ENCODE peak calls at places on chromosomes 6 and 20, in six cellular contexts. J is psoas muscle; C is CD4-positive, alpha-beta T cell; D is MM.1S; I is ovary; Z is A549. K is an unnamed sample.

GRCh38 chr6:42369568-42369967 is 82.2 kb downstream of the TRERF1 start:
- DNase-seq in J (no peak), C (no peak), D (peak), I (no peak), Z (peak), K (no peak)

GRCh38 chr20:63172726-63173125 is 43.2 kb downstream of the YTHDF1 start:
- DNase-seq in J (no peak), C (no peak), D (no peak), I (no peak), Z (peak), K (no peak)

GRCh38 chr6:11972806-11973205 is 39.3 kb upstream of the HIVEP1 start:
- DNase-seq in J (no peak), C (no peak), D (no peak), I (no peak), Z (no peak), K (no peak)

GRCh38 chr20:22473293-22473692 is 111.1 kb downstream of the FOXA2 start:
- DNase-seq in J (no peak), C (no peak), D (no peak), I (no peak), Z (no peak), K (no peak)

GRCh38 chr6:117075218-117075617 is 190.1 kb upstream of the VGLL2 start:
- DNase-seq in J (no peak), C (no peak), D (no peak), I (no peak), Z (no peak), K (no peak)

GRCh38 chr6:98835149-98836024 is 1.0 kb downstream of the POU3F2 start:
- DNase-seq in J (no peak), C (no peak), D (peak), I (no peak), Z (peak), K (peak)

GRCh38 chr6:47416396-47417345 is 60.9 kb upstream of the CD2AP start:
- DNase-seq in J (no peak), C (no peak), D (no peak), I (no peak), Z (no peak), K (no peak)

GRCh38 chr6:28245206-28245941 is 6.7 kb downstream of the ZKSCAN4 start:
- DNase-seq in J (no peak), C (no peak), D (no peak), I (no peak), Z (no peak), K (no peak)

GRCh38 chr6:129801909-129802308 is 59.2 kb downstream of the TMEM244 start:
- DNase-seq in J (no peak), C (no peak), D (no peak), I (no peak), Z (no peak), K (no peak)

GRCh38 chr6:151690303-151690702 is 117.2 kb upstream of the ESR1 start:
- DNase-seq in J (no peak), C (no peak), D (peak), I (peak), Z (no peak), K (no peak)

GRCh38 chr6:90080876-90081464 is 186.7 kb downstream of the GJA10 start:
- DNase-seq in J (no peak), C (peak), D (no peak), I (no peak), Z (no peak), K (no peak)

GRCh38 chr6:10837692-10837996 is 695 bp downstream of the MAK start:
- DNase-seq in J (no peak), C (peak), D (no peak), I (no peak), Z (no peak), K (no peak)

GRCh38 chr20:61370841-61371303 is 118.8 kb downstream of the CDH4 start:
- DNase-seq in J (no peak), C (no peak), D (no peak), I (no peak), Z (no peak), K (no peak)

GRCh38 chr6:149318581-149319286 is 1.2 kb downstream of the TAB2 start:
- DNase-seq in J (no peak), C (peak), D (peak), I (no peak), Z (no peak), K (no peak)

GRCh38 chr6:55974688-55975087 is 99.3 kb upstream of the BMP5 start:
- DNase-seq in J (no peak), C (no peak), D (no peak), I (no peak), Z (no peak), K (no peak)

GRCh38 chr6:117206951-117207687 is 58.2 kb upstream of the VGLL2 start:
- DNase-seq in J (no peak), C (no peak), D (no peak), I (no peak), Z (no peak), K (peak)

GRCh38 chr20:48467622-48468021 is 360.2 kb downstream of the PREX1 start:
- DNase-seq in J (no peak), C (no peak), D (peak), I (no peak), Z (no peak), K (no peak)

GRCh38 chr6:47126647-47127339 is 84.7 kb upstream of the ADGRF1 start:
- DNase-seq in J (no peak), C (no peak), D (no peak), I (no peak), Z (no peak), K (no peak)

GRCh38 chr6:39934060-39934757 is at the start of gene MOCS1:
- DNase-seq in J (peak), C (no peak), D (peak), I (peak), Z (peak), K (peak)

GRCh38 chr6:169233832-169234231 is 19.8 kb downstream of the THBS2 start:
- DNase-seq in J (no peak), C (no peak), D (no peak), I (peak), Z (no peak), K (no peak)

GRCh38 chr20:35467339-35468224 is 12.2 kb downstream of the CEP250 start:
- DNase-seq in J (peak), C (no peak), D (no peak), I (peak), Z (peak), K (no peak)

GRCh38 chr6:55694148-55694547 is 115.2 kb upstream of the HMGCLL1 start:
- DNase-seq in J (no peak), C (no peak), D (no peak), I (no peak), Z (peak), K (no peak)

GRCh38 chr20:45935416-45936046 is 1.0 kb downstream of the PCIF1 start:
- DNase-seq in J (no peak), C (no peak), D (no peak), I (no peak), Z (no peak), K (no peak)

GRCh38 chr6:12490904-12491571 is 200.9 kb downstream of the EDN1 start:
- DNase-seq in J (no peak), C (no peak), D (no peak), I (no peak), Z (peak), K (no peak)

GRCh38 chr6:138103876-138104275 is 3.3 kb downstream of the PERP start:
- DNase-seq in J (no peak), C (no peak), D (no peak), I (no peak), Z (no peak), K (no peak)

GRCh38 chr6:17485181-17485580 is 91.8 kb downstream of the CAP2 start:
- DNase-seq in J (no peak), C (no peak), D (no peak), I (no peak), Z (no peak), K (no peak)

GRCh38 chr6:137927777-137928218 is 60.7 kb downstream of the TNFAIP3 start:
- DNase-seq in J (no peak), C (peak), D (peak), I (no peak), Z (no peak), K (no peak)

GRCh38 chr20:49739042-49739441 is 25.4 kb upstream of the B4GALT5 start:
- DNase-seq in J (no peak), C (no peak), D (no peak), I (no peak), Z (no peak), K (no peak)

GRCh38 chr20:10603378-10603777 is 70.4 kb downstream of the JAG1 start:
- DNase-seq in J (no peak), C (no peak), D (no peak), I (no peak), Z (no peak), K (no peak)

GRCh38 chr6:39363280-39363679 is 40.8 kb upstream of the KCNK16 start:
- DNase-seq in J (no peak), C (no peak), D (no peak), I (no peak), Z (no peak), K (no peak)

GRCh38 chr6:25369450-25370086 is 90.4 kb downstream of the CARMIL1 start:
- DNase-seq in J (no peak), C (no peak), D (peak), I (no peak), Z (no peak), K (peak)

GRCh38 chr20:31923388-31924271 is 28.2 kb downstream of the PDRG1 start:
- DNase-seq in J (no peak), C (no peak), D (no peak), I (no peak), Z (no peak), K (no peak)

GRCh38 chr6:36650848-36651247 is 27.7 kb upstream of the CDKN1A start:
- DNase-seq in J (no peak), C (no peak), D (peak), I (no peak), Z (no peak), K (no peak)

GRCh38 chr20:59752704-59753460 is 148.5 kb downstream of the PHACTR3 start:
- DNase-seq in J (no peak), C (no peak), D (peak), I (no peak), Z (no peak), K (no peak)

GRCh38 chr6:160667854-160668481 is 3.9 kb upstream of the LPA start:
- DNase-seq in J (no peak), C (peak), D (peak), I (no peak), Z (peak), K (no peak)

GRCh38 chr20:57545927-57546662 is 14.8 kb upstream of the PCK1 start:
- DNase-seq in J (no peak), C (no peak), D (no peak), I (no peak), Z (no peak), K (no peak)

GRCh38 chr20:55538261-55538908 is 466.9 kb downstream of the CBLN4 start:
- DNase-seq in J (no peak), C (no peak), D (no peak), I (no peak), Z (no peak), K (no peak)

GRCh38 chr6:122495612-122496011 is 24.0 kb upstream of the SERINC1 start:
- DNase-seq in J (no peak), C (no peak), D (peak), I (no peak), Z (no peak), K (no peak)

GRCh38 chr6:56549014-56549413 is 93.7 kb downstream of the DST start:
- DNase-seq in J (no peak), C (no peak), D (no peak), I (no peak), Z (no peak), K (no peak)

DNA sequence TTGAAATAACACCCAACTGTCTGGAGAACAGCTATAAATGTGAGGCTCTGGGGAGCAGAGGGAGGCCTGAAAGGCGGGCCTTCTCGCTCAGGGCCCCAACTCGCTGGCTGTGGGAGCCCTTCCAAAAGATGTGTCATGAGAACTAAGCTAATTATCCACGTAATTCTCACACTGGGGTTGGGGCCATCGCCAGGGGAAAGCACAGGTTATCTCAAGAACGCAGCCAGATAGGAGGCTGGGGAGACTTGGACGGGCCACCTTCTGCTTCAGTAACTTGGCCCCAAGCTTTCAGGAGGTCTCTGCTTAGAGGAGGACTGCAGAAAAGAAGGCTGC is 1.6 kb downstream of the PXDC1 start:
- DNase-seq in J (peak), C (no peak), D (no peak), I (peak), Z (no peak), K (peak)
- H3K27ac ChIP-seq in J (peak), C (no peak), D (no peak), I (peak), Z (peak), K (peak)

GRCh38 chr6:7041511-7042026 is 66.2 kb upstream of the RREB1 start:
- DNase-seq in J (no peak), C (no peak), D (no peak), I (no peak), Z (no peak), K (no peak)
- H3K27ac ChIP-seq in J (peak), C (no peak), D (no peak), I (no peak), Z (no peak), K (no peak)

GRCh38 chr20:6411651-6412050 is 288.8 kb upstream of the FERMT1 start:
- DNase-seq in J (no peak), C (no peak), D (no peak), I (no peak), Z (no peak), K (no peak)
- H3K27ac ChIP-seq in J (no peak), C (no peak), D (no peak), I (no peak), Z (no peak), K (no peak)

DNA sequence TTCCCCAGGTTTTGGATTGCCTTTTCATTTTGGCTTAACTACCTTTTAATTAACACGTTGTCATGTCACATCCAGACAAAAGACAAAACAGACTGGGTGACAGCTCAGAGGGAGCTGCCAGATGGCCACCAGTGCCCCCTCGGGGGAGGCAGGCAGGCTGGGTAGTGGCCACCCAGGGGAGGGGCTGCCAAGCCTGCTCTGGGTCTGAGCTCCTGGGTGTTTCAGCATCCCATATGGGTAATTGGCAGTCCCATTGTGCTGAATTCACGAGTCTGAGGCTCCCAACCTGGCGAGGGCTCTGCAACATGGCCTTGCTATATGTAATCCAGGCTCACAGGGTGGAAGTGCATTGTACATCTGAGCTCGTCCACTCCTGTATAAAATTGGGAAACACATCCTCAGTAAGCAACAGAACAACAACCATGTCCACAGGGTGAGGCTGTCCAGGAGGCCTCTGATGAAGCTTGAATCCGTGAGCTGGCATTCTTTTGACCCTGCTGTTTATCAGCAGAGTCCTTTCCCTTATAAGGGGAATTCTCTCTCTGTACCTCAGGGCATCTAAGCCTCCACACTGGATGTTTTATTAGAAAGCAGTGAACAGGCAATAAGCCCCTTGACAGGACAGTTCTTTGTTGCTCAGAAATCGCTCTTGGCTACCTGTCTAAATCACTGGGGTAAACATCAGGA is 111.7 kb upstream of the SLC22A23 start:
- DNase-seq in J (no peak), C (no peak), D (no peak), I (no peak), Z (peak), K (no peak)
- H3K27ac ChIP-seq in J (no peak), C (no peak), D (no peak), I (no peak), Z (no peak), K (no peak)

K was measured in right cardiac atrium.